ENCODE peak calls at places on chromosomes 7 and 10, in ten cellular contexts. One of them, this sample, is unnamed.

GRCh38 chr7:100540073-100540723 is 1.2 kb downstream of the AGFG2 start:
- DNase-seq in CD8-positive, alpha-beta T cell: no peak
- DNase-seq in bronchial epithelial cell: no peak
- DNase-seq in brain microvascular endothelial cell: no peak
- DNase-seq in cardiac fibroblast: no peak
- DNase-seq in transverse colon: peak; percentile 77
- DNase-seq in IMR-90: no peak
- DNase-seq in body of pancreas: peak; percentile 94
- DNase-seq in mesendoderm: no peak
- DNase-seq in NB4: no peak
- DNase-seq in this sample: no peak

GRCh38 chr7:114502454-114503254 is 88.0 kb downstream of the FOXP2 start:
- DNase-seq in brain microvascular endothelial cell: peak; percentile 66
- DNase-seq in bronchial epithelial cell: peak; percentile 38
- DNase-seq in cardiac fibroblast: no peak
- DNase-seq in mesendoderm: no peak
- DNase-seq in CD8-positive, alpha-beta T cell: no peak
- DNase-seq in IMR-90: peak; percentile 16
- DNase-seq in transverse colon: no peak
- DNase-seq in body of pancreas: peak; percentile 9
- DNase-seq in NB4: no peak
- DNase-seq in this sample: no peak

GRCh38 chr10:78976825-78977760 is 91.7 kb upstream of the ZMIZ1 start:
- DNase-seq in bronchial epithelial cell: no peak
- DNase-seq in mesendoderm: no peak
- DNase-seq in IMR-90: no peak
- DNase-seq in transverse colon: no peak
- DNase-seq in cardiac fibroblast: peak; percentile 14
- DNase-seq in brain microvascular endothelial cell: no peak
- DNase-seq in NB4: peak; percentile 36
- DNase-seq in CD8-positive, alpha-beta T cell: no peak
- DNase-seq in body of pancreas: no peak
- DNase-seq in this sample: no peak

GRCh38 chr10:70513848-70514309 is 35.3 kb downstream of the PALD1 start:
- DNase-seq in CD8-positive, alpha-beta T cell: no peak
- DNase-seq in NB4: no peak
- DNase-seq in body of pancreas: peak; percentile 48
- DNase-seq in cardiac fibroblast: no peak
- DNase-seq in IMR-90: no peak
- DNase-seq in brain microvascular endothelial cell: no peak
- DNase-seq in mesendoderm: no peak
- DNase-seq in transverse colon: peak; percentile 53
- DNase-seq in bronchial epithelial cell: no peak
- DNase-seq in this sample: no peak

GRCh38 chr7:14834888-14835287 is 67.7 kb downstream of the DGKB start:
- DNase-seq in brain microvascular endothelial cell: peak; percentile 48
- DNase-seq in cardiac fibroblast: peak; percentile 82
- DNase-seq in IMR-90: peak; percentile 44
- DNase-seq in bronchial epithelial cell: peak; percentile 72
- DNase-seq in body of pancreas: no peak
- DNase-seq in CD8-positive, alpha-beta T cell: no peak
- DNase-seq in transverse colon: no peak
- DNase-seq in NB4: no peak
- DNase-seq in mesendoderm: no peak
- DNase-seq in this sample: no peak

GRCh38 chr7:148700693-148701092 is 2.0 kb downstream of the CUL1 start:
- DNase-seq in mesendoderm: peak; percentile 39
- DNase-seq in body of pancreas: peak; percentile 39
- DNase-seq in transverse colon: peak; percentile 20
- DNase-seq in cardiac fibroblast: peak; percentile 49
- DNase-seq in bronchial epithelial cell: peak; percentile 39
- DNase-seq in CD8-positive, alpha-beta T cell: peak; percentile 58
- DNase-seq in NB4: peak; percentile 70
- DNase-seq in IMR-90: peak; percentile 50
- DNase-seq in brain microvascular endothelial cell: peak; percentile 53
- DNase-seq in this sample: no peak

GRCh38 chr10:3772349-3773222 is 12.4 kb downstream of the KLF6 start:
- DNase-seq in cardiac fibroblast: peak; percentile 67
- DNase-seq in bronchial epithelial cell: peak; percentile 36
- DNase-seq in brain microvascular endothelial cell: peak; percentile 58
- DNase-seq in mesendoderm: peak; percentile 36
- DNase-seq in body of pancreas: no peak
- DNase-seq in IMR-90: peak; percentile 33
- DNase-seq in CD8-positive, alpha-beta T cell: no peak
- DNase-seq in transverse colon: no peak
- DNase-seq in NB4: no peak
- DNase-seq in this sample: no peak

GRCh38 chr10:43099928-43100327 is 23.1 kb downstream of the RET start:
- DNase-seq in body of pancreas: no peak
- DNase-seq in bronchial epithelial cell: no peak
- DNase-seq in brain microvascular endothelial cell: no peak
- DNase-seq in IMR-90: no peak
- DNase-seq in cardiac fibroblast: no peak
- DNase-seq in CD8-positive, alpha-beta T cell: no peak
- DNase-seq in mesendoderm: no peak
- DNase-seq in NB4: no peak
- DNase-seq in transverse colon: no peak
- DNase-seq in this sample: no peak

GRCh38 chr7:46414946-46415345 is 493.9 kb upstream of the IGFBP3 start:
- DNase-seq in CD8-positive, alpha-beta T cell: no peak
- DNase-seq in transverse colon: no peak
- DNase-seq in brain microvascular endothelial cell: peak; percentile 94
- DNase-seq in cardiac fibroblast: peak; percentile 14
- DNase-seq in body of pancreas: no peak
- DNase-seq in bronchial epithelial cell: no peak
- DNase-seq in NB4: no peak
- DNase-seq in IMR-90: no peak
- DNase-seq in mesendoderm: peak; percentile 33
- DNase-seq in this sample: no peak

GRCh38 chr7:151400626-151401315 is 9.1 kb downstream of the WDR86 start:
- DNase-seq in body of pancreas: no peak
- DNase-seq in CD8-positive, alpha-beta T cell: no peak
- DNase-seq in IMR-90: no peak
- DNase-seq in brain microvascular endothelial cell: no peak
- DNase-seq in mesendoderm: peak; percentile 36
- DNase-seq in cardiac fibroblast: no peak
- DNase-seq in bronchial epithelial cell: no peak
- DNase-seq in transverse colon: no peak
- DNase-seq in NB4: no peak
- DNase-seq in this sample: no peak

GRCh38 chr7:36604801-36605200 is 119.5 kb downstream of the AOAH start:
- DNase-seq in bronchial epithelial cell: peak; percentile 73
- DNase-seq in CD8-positive, alpha-beta T cell: no peak
- DNase-seq in brain microvascular endothelial cell: no peak
- DNase-seq in IMR-90: no peak
- DNase-seq in mesendoderm: no peak
- DNase-seq in body of pancreas: no peak
- DNase-seq in NB4: no peak
- DNase-seq in cardiac fibroblast: no peak
- DNase-seq in transverse colon: no peak
- DNase-seq in this sample: no peak

GRCh38 chr7:133912916-133913697 is 214.0 kb upstream of the LRGUK start:
- DNase-seq in NB4: no peak
- DNase-seq in bronchial epithelial cell: peak; percentile 93
- DNase-seq in cardiac fibroblast: peak; percentile 66
- DNase-seq in mesendoderm: peak; percentile 4
- DNase-seq in CD8-positive, alpha-beta T cell: no peak
- DNase-seq in body of pancreas: no peak
- DNase-seq in transverse colon: no peak
- DNase-seq in brain microvascular endothelial cell: peak; percentile 2
- DNase-seq in IMR-90: peak; percentile 53
- DNase-seq in this sample: no peak

GRCh38 chr10:96370575-96371157 is 11.9 kb upstream of the OPALIN start:
- DNase-seq in transverse colon: peak; percentile 47
- DNase-seq in IMR-90: peak; percentile 17
- DNase-seq in brain microvascular endothelial cell: peak; percentile 39
- DNase-seq in bronchial epithelial cell: peak; percentile 35
- DNase-seq in body of pancreas: peak; percentile 62
- DNase-seq in cardiac fibroblast: peak; percentile 46
- DNase-seq in mesendoderm: peak; percentile 76
- DNase-seq in NB4: peak; percentile 69
- DNase-seq in CD8-positive, alpha-beta T cell: peak; percentile 29
- DNase-seq in this sample: peak; percentile 60

GRCh38 chr10:107166378-107166777 is 1.9 kb upstream of the SORCS1 start:
- DNase-seq in transverse colon: no peak
- DNase-seq in body of pancreas: no peak
- DNase-seq in CD8-positive, alpha-beta T cell: no peak
- DNase-seq in NB4: no peak
- DNase-seq in bronchial epithelial cell: no peak
- DNase-seq in cardiac fibroblast: no peak
- DNase-seq in IMR-90: no peak
- DNase-seq in brain microvascular endothelial cell: no peak
- DNase-seq in mesendoderm: peak; percentile 37
- DNase-seq in this sample: no peak

GRCh38 chr10:113820507-113820906 is 33.4 kb downstream of the DCLRE1A start:
- DNase-seq in NB4: peak; percentile 25
- DNase-seq in brain microvascular endothelial cell: no peak
- DNase-seq in body of pancreas: no peak
- DNase-seq in transverse colon: no peak
- DNase-seq in IMR-90: no peak
- DNase-seq in bronchial epithelial cell: no peak
- DNase-seq in cardiac fibroblast: no peak
- DNase-seq in CD8-positive, alpha-beta T cell: no peak
- DNase-seq in mesendoderm: peak; percentile 51
- DNase-seq in this sample: no peak

GRCh38 chr7:95824586-95824985 is 52.2 kb downstream of the DYNC1I1 start:
- DNase-seq in IMR-90: no peak
- DNase-seq in brain microvascular endothelial cell: no peak
- DNase-seq in CD8-positive, alpha-beta T cell: no peak
- DNase-seq in cardiac fibroblast: no peak
- DNase-seq in mesendoderm: no peak
- DNase-seq in transverse colon: no peak
- DNase-seq in bronchial epithelial cell: no peak
- DNase-seq in NB4: no peak
- DNase-seq in body of pancreas: no peak
- DNase-seq in this sample: no peak

GRCh38 chr7:2921748-2922147 is 77.6 kb upstream of the GNA12 start:
- DNase-seq in body of pancreas: no peak
- DNase-seq in CD8-positive, alpha-beta T cell: no peak
- DNase-seq in cardiac fibroblast: no peak
- DNase-seq in brain microvascular endothelial cell: no peak
- DNase-seq in mesendoderm: peak; percentile 43
- DNase-seq in transverse colon: no peak
- DNase-seq in bronchial epithelial cell: no peak
- DNase-seq in NB4: no peak
- DNase-seq in IMR-90: no peak
- DNase-seq in this sample: no peak

GRCh38 chr7:66505531-66506451 is 122.9 kb upstream of the KCTD7 start:
- DNase-seq in bronchial epithelial cell: no peak
- DNase-seq in CD8-positive, alpha-beta T cell: peak; percentile 54
- DNase-seq in body of pancreas: peak; percentile 39
- DNase-seq in NB4: peak; percentile 46
- DNase-seq in brain microvascular endothelial cell: no peak
- DNase-seq in cardiac fibroblast: no peak
- DNase-seq in IMR-90: no peak
- DNase-seq in mesendoderm: no peak
- DNase-seq in transverse colon: no peak
- DNase-seq in this sample: no peak

GRCh38 chr10:127534074-127534473 is 15.0 kb upstream of the NPS start:
- DNase-seq in bronchial epithelial cell: no peak
- DNase-seq in brain microvascular endothelial cell: no peak
- DNase-seq in NB4: peak; percentile 42
- DNase-seq in body of pancreas: no peak
- DNase-seq in transverse colon: no peak
- DNase-seq in cardiac fibroblast: no peak
- DNase-seq in IMR-90: no peak
- DNase-seq in mesendoderm: no peak
- DNase-seq in CD8-positive, alpha-beta T cell: no peak
- DNase-seq in this sample: no peak
- H3K4me3 ChIP-seq in bronchial epithelial cell: no peak overlapping the region
- H3K4me3 ChIP-seq in brain microvascular endothelial cell: no peak overlapping the region
- H3K4me3 ChIP-seq in NB4: no peak overlapping the region
- H3K4me3 ChIP-seq in body of pancreas: no peak overlapping the region
- H3K4me3 ChIP-seq in transverse colon: no peak overlapping the region
- H3K4me3 ChIP-seq in cardiac fibroblast: no peak overlapping the region
- H3K4me3 ChIP-seq in IMR-90: no peak overlapping the region
- H3K4me3 ChIP-seq in mesendoderm: no peak overlapping the region
- H3K4me3 ChIP-seq in CD8-positive, alpha-beta T cell: no peak overlapping the region
- H3K4me3 ChIP-seq in this sample: no peak overlapping the region

GRCh38 chr7:158309844-158310763 is 277.5 kb downstream of the PTPRN2 start:
- DNase-seq in mesendoderm: no peak
- DNase-seq in brain microvascular endothelial cell: no peak
- DNase-seq in NB4: no peak
- DNase-seq in body of pancreas: no peak
- DNase-seq in CD8-positive, alpha-beta T cell: no peak
- DNase-seq in bronchial epithelial cell: no peak
- DNase-seq in IMR-90: no peak
- DNase-seq in cardiac fibroblast: no peak
- DNase-seq in transverse colon: no peak
- DNase-seq in this sample: no peak
- H3K4me3 ChIP-seq in mesendoderm: no peak overlapping the region
- H3K4me3 ChIP-seq in brain microvascular endothelial cell: no peak overlapping the region
- H3K4me3 ChIP-seq in NB4: no peak overlapping the region
- H3K4me3 ChIP-seq in body of pancreas: no peak overlapping the region
- H3K4me3 ChIP-seq in CD8-positive, alpha-beta T cell: no peak overlapping the region
- H3K4me3 ChIP-seq in bronchial epithelial cell: no peak overlapping the region
- H3K4me3 ChIP-seq in IMR-90: no peak overlapping the region
- H3K4me3 ChIP-seq in cardiac fibroblast: no peak overlapping the region
- H3K4me3 ChIP-seq in transverse colon: no peak overlapping the region
- H3K4me3 ChIP-seq in this sample: no peak overlapping the region

DNA sequence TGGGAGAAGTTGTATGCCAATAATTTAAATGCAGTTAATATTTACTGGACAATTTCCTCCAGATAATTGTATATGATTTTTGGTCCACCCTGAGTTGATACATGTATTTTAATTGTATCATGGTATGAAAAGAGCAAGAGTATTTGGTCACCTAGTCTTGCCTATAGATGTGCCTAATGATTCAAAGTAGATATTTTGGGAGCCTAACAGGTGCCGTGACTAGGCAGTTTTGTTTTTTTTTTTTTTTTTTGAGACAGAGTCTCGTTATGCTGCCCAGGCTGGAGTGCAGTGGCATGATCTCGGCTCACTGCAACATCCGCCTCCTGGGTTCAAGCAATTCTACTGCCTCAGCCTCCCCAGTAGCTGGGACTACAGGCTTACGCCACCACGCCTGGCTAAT is 59.3 kb upstream of the ATRNL1 start:
- DNase-seq in CD8-positive, alpha-beta T cell: no peak
- DNase-seq in body of pancreas: no peak
- DNase-seq in mesendoderm: no peak
- DNase-seq in NB4: no peak
- DNase-seq in brain microvascular endothelial cell: no peak
- DNase-seq in cardiac fibroblast: no peak
- DNase-seq in IMR-90: no peak
- DNase-seq in bronchial epithelial cell: no peak
- DNase-seq in transverse colon: no peak
- DNase-seq in this sample: no peak
- H3K4me3 ChIP-seq in CD8-positive, alpha-beta T cell: no peak overlapping the region
- H3K4me3 ChIP-seq in body of pancreas: no peak overlapping the region
- H3K4me3 ChIP-seq in mesendoderm: no peak overlapping the region
- H3K4me3 ChIP-seq in NB4: no peak overlapping the region
- H3K4me3 ChIP-seq in brain microvascular endothelial cell: no peak overlapping the region
- H3K4me3 ChIP-seq in cardiac fibroblast: no peak overlapping the region
- H3K4me3 ChIP-seq in IMR-90: no peak overlapping the region
- H3K4me3 ChIP-seq in bronchial epithelial cell: no peak overlapping the region
- H3K4me3 ChIP-seq in transverse colon: no peak overlapping the region
- H3K4me3 ChIP-seq in this sample: no peak overlapping the region

GRCh38 chr7:1368682-1369571 is 90.3 kb downstream of the MICALL2 start:
- DNase-seq in CD8-positive, alpha-beta T cell: no peak
- DNase-seq in bronchial epithelial cell: no peak
- DNase-seq in brain microvascular endothelial cell: no peak
- DNase-seq in mesendoderm: peak; percentile 91
- DNase-seq in body of pancreas: no peak
- DNase-seq in IMR-90: no peak
- DNase-seq in cardiac fibroblast: no peak
- DNase-seq in transverse colon: no peak
- DNase-seq in NB4: peak; percentile 90
- DNase-seq in this sample: no peak
- H3K4me3 ChIP-seq in CD8-positive, alpha-beta T cell: no peak overlapping the region
- H3K4me3 ChIP-seq in bronchial epithelial cell: no peak overlapping the region
- H3K4me3 ChIP-seq in brain microvascular endothelial cell: no peak overlapping the region
- H3K4me3 ChIP-seq in mesendoderm: no peak overlapping the region
- H3K4me3 ChIP-seq in body of pancreas: no peak overlapping the region
- H3K4me3 ChIP-seq in IMR-90: no peak overlapping the region
- H3K4me3 ChIP-seq in cardiac fibroblast: no peak overlapping the region
- H3K4me3 ChIP-seq in transverse colon: no peak overlapping the region
- H3K4me3 ChIP-seq in NB4: no peak overlapping the region
- H3K4me3 ChIP-seq in this sample: no peak overlapping the region

This sample was measured in dorsolateral prefrontal cortex.